ENCODE peak calls at places on chromosomes 2 and 18, in eight cellular contexts. A is cardiac fibroblast, L is uterus, M is esophagus squamous epithelium, C is lower leg skin, I is brain microvascular endothelial cell, S is fibroblast of mammary gland, U is ovary. H is an unnamed sample.

GRCh38 chr18:59455728-59456276 is 96.7 kb upstream of the LMAN1 start:
- DNase-seq in C (no peak), M (no peak), L (no peak), U (no peak), S (no peak), A (no peak), I (no peak), H (no peak)

GRCh38 chr2:126885701-126886121 is 13.0 kb upstream of the TEX51 start:
- DNase-seq in L (peak; percentile 71), M (no peak), U (peak; percentile 64), A (peak; percentile 25), I (no peak), C (no peak), S (peak; percentile 59), H (peak; percentile 31)

GRCh38 chr2:120231974-120232635 is 8.9 kb upstream of the TMEM185B start:
- DNase-seq in U (no peak), M (no peak), S (peak; percentile 50), L (no peak), C (no peak), I (no peak), A (peak; percentile 26), H (peak; percentile 73)

GRCh38 chr2:233386382-233387041 is 32.2 kb downstream of the DGKD start:
- DNase-seq in U (peak; percentile 46), L (no peak), M (no peak), I (peak; percentile 34), A (peak; percentile 80), C (no peak), S (peak; percentile 70), H (no peak)

GRCh38 chr2:73982140-73982617 is 2.5 kb upstream of the TET3 start:
- DNase-seq in M (no peak), U (no peak), C (peak; percentile 41), I (no peak), S (peak; percentile 82), L (no peak), A (peak; percentile 63), H (no peak)

GRCh38 chr2:16088713-16089112 is 148.4 kb downstream of the MYCN start:
- DNase-seq in I (no peak), C (no peak), A (no peak), L (no peak), S (no peak), M (no peak), U (no peak), H (no peak)

GRCh38 chr2:84970266-84970955 is 550 bp upstream of the KCMF1 start:
- DNase-seq in C (peak; percentile 37), S (no peak), A (peak; percentile 53), I (no peak), L (peak; percentile 55), M (peak; percentile 8), U (peak; percentile 62), H (peak; percentile 14)

GRCh38 chr2:121480826-121481225 is 49.9 kb upstream of the RNU4ATAC start:
- DNase-seq in C (no peak), M (no peak), U (peak; percentile 23), S (peak; percentile 92), L (peak; percentile 24), I (peak; percentile 89), A (peak; percentile 97), H (no peak)

GRCh38 chr18:28136071-28136470 is 40.9 kb downstream of the CDH2 start:
- DNase-seq in A (no peak), S (no peak), C (no peak), L (no peak), I (no peak), M (no peak), U (no peak), H (no peak)

GRCh38 chr2:187842978-187843847 is 289.0 kb upstream of the TFPI start:
- DNase-seq in A (peak; percentile 85), I (peak; percentile 58), M (no peak), L (no peak), S (peak; percentile 76), U (no peak), C (no peak), H (no peak)

GRCh38 chr2:96527052-96527964 is 9.2 kb upstream of the ARID5A start:
- DNase-seq in U (peak; percentile 70), S (no peak), A (peak; percentile 56), L (peak; percentile 71), C (no peak), M (no peak), I (no peak), H (peak; percentile 62)

GRCh38 chr18:9708882-9709877 is 1.1 kb downstream of the RAB31 start:
- DNase-seq in C (no peak), U (peak; percentile 49), S (no peak), I (no peak), L (peak; percentile 65), A (peak; percentile 70), M (no peak), H (no peak)

GRCh38 chr2:27871805-27872204 is 18.4 kb downstream of the RBKS start:
- DNase-seq in I (no peak), S (no peak), U (no peak), M (no peak), L (no peak), C (no peak), A (no peak), H (no peak)

GRCh38 chr18:50832754-50833153 is 12.9 kb upstream of the MRO start:
- DNase-seq in S (no peak), L (no peak), U (no peak), I (no peak), C (no peak), A (no peak), M (no peak), H (no peak)

GRCh38 chr2:60550151-60550983 is 3.1 kb downstream of the BCL11A start:
- DNase-seq in S (peak; percentile 56), L (no peak), A (peak; percentile 86), M (peak; percentile 36), U (peak; percentile 50), C (no peak), I (peak; percentile 83), H (peak; percentile 62)

GRCh38 chr2:236507393-236508085 is 62.1 kb upstream of the ACKR3 start:
- DNase-seq in C (no peak), U (peak; percentile 57), A (peak; percentile 56), I (no peak), M (no peak), L (peak; percentile 27), S (no peak), H (peak; percentile 73)

GRCh38 chr2:24875272-24875671 is 44.8 kb downstream of the ADCY3 start:
- DNase-seq in U (no peak), A (peak; percentile 44), L (no peak), I (no peak), S (peak; percentile 70), C (no peak), M (no peak), H (no peak)

GRCh38 chr2:65722028-65722427 is 289.6 kb upstream of the SPRED2 start:
- DNase-seq in M (no peak), A (peak; percentile 17), C (no peak), U (peak; percentile 60), L (peak; percentile 60), I (peak; percentile 16), S (peak; percentile 31), H (no peak)

GRCh38 chr2:46306320-46306719 is 9.1 kb downstream of the EPAS1 start:
- DNase-seq in M (no peak), I (no peak), C (no peak), U (no peak), A (peak; percentile 59), S (peak; percentile 50), L (no peak), H (no peak)

GRCh38 chr2:64287321-64287720 is 143.1 kb upstream of the PELI1 start:
- DNase-seq in C (no peak), I (no peak), L (no peak), U (no peak), S (no peak), A (no peak), M (no peak), H (no peak)

GRCh38 chr2:108271691-108272253 is 16.9 kb upstream of the SULT1C2 start:
- DNase-seq in U (no peak), S (peak; percentile 84), M (no peak), I (peak; percentile 86), L (no peak), C (no peak), A (peak; percentile 30), H (no peak)

GRCh38 chr2:219308142-219309093 is 783 bp downstream of the PTPRN start:
- DNase-seq in A (peak; percentile 63), L (no peak), C (no peak), I (peak; percentile 36), M (no peak), S (peak; percentile 67), U (peak; percentile 55), H (peak; percentile 76)
- TF ChIP-seq CTCF in A (no peak), L (no peak), C (no peak), I (no peak), M (no peak), S (no peak), U (no peak), H (no peak)

GRCh38 chr2:12430036-12430795 is 286.5 kb upstream of the TRIB2 start:
- DNase-seq in I (peak; percentile 71), S (peak; percentile 72), C (no peak), U (no peak), A (peak; percentile 38), L (no peak), M (no peak), H (no peak)
- H3K4me3 ChIP-seq in I (no peak overlapping the region), S (no peak overlapping the region), C (no peak overlapping the region), U (no peak overlapping the region), A (no peak overlapping the region), L (no peak overlapping the region), M (no peak overlapping the region), H (no peak overlapping the region)

DNA sequence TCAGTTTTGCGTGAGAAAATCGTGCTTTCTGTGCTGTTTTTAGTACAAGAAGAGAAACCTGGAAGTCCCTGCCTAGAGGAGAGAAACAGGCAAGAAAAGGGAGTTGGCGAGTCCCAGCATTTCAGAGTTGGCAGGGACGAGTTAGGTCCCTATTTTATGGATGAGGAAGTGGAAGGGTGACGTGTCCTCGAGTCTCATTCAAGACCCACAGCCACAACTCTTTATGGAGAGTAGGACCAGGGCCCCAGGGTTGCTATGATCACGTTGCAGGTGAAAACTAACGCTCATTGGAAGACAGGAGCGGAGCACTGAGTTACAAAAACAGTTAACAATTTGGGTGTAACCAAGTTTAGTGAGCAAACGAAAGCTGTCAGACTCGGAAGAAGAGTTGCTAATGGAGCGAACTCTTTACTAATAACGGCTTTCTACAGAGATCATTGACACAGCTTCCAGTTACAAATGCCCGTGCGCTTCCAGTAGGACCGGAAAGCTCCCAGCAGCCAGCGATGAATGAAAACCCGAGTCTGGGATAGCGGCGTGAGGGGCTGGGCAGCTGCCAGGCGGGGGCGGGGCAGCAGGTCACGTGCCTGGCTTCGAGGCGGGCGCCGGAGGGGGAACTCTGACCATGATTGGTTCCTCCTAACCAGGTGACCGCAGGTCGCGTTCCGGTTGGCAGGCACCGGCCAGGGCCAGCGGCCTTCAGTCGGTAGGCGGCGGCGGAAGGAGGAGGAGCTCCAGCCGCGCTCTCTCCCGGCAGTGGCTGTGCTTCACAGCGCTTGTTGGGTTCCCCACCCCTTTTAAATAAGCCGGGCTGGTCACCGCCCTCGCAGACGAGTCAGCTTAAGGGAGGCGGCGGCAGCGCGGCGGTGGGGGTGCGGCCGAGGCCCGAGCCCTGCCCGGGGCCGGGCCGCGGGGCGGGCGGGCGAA is at the start of gene CCNYL1:
- DNase-seq in C (peak; percentile 98), A (peak; percentile 100), S (peak; percentile 99), U (peak; percentile 99), I (peak; percentile 99), M (peak; percentile 92), L (peak; percentile 98), H (peak; percentile 96)
- TF ChIP-seq CTCF in C (no peak), A (peak; percentile 3), S (no peak), U (peak; percentile 75), I (peak; percentile 12), M (peak; percentile 60), L (no peak), H (no peak)

DNA sequence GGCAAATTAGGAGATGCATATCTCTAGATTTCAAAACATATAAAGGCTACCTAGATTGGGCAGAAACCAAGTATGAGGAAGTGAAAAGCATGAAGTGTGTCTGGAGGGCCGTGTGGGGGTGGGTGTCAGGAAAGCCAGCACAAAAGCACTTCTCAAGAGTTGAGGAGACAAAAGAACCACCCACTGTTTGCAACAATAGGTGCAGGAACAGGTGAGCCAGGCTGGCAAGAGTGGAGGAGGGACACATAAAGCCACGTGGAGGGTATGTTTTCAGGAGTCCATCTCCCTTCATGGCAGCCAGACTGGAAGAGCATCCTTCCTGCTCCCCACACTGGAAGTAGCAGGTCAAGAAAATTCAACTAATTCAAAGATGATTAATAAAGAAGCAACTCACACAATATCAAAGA is 96.4 kb downstream of the CERS6 start:
- DNase-seq in C (no peak), A (no peak), U (no peak), M (no peak), I (no peak), S (no peak), L (no peak), H (no peak)
- H3K4me3 ChIP-seq in C (no peak overlapping the region), A (no peak overlapping the region), U (no peak overlapping the region), M (no peak overlapping the region), I (no peak overlapping the region), S (no peak overlapping the region), L (no peak overlapping the region), H (no peak overlapping the region)